ENCODE peak calls at places on chromosomes 5 and 9, in four cellular contexts. S is glomerular endothelial cell, O is kidney epithelial cell, Q is RWPE1. C is an unnamed sample.
A peak's percentile ranks its signal among the peaks of the same experiment; 100 is the strongest.

GRCh38 chr9:134223601-134224122 is 59.3 kb upstream of the RNU6ATAC start:
- DNase-seq in S (no peak), O (no peak), Q (no peak), C (no peak)

GRCh38 chr9:84136119-84136868 is 155.7 kb downstream of the RMI1 start:
- DNase-seq in O (no peak), S (no peak), Q (peak; percentile 90), C (peak; percentile 30)

GRCh38 chr9:113577525-113578261 is 114.2 kb downstream of the RGS3 start:
- DNase-seq in S (no peak), O (no peak), Q (no peak), C (no peak)

GRCh38 chr9:97382099-97382718 is 29.7 kb upstream of the TDRD7 start:
- DNase-seq in S (no peak), Q (no peak), O (peak; percentile 19), C (no peak)

GRCh38 chr5:91373600-91373999 is 9.5 kb downstream of the ARRDC3 start:
- DNase-seq in S (no peak), Q (no peak), O (no peak), C (no peak)

GRCh38 chr5:172091956-172092732 is 85.7 kb upstream of the FBXW11 start:
- DNase-seq in S (no peak), O (no peak), Q (no peak), C (no peak)

GRCh38 chr5:41118177-41118576 is 47.0 kb upstream of the MROH2B start:
- DNase-seq in O (no peak), Q (no peak), S (no peak), C (no peak)

GRCh38 chr9:34375901-34376595 is 650 bp downstream of the MYORG start:
- DNase-seq in S (no peak), Q (peak; percentile 67), O (no peak), C (no peak)

GRCh38 chr5:151182976-151183375 is 25.4 kb upstream of the ANXA6 start:
- DNase-seq in S (no peak), O (no peak), Q (no peak), C (no peak)

GRCh38 chr5:23419115-23419514 is 88.3 kb upstream of the PRDM9 start:
- DNase-seq in O (peak; percentile 54), S (no peak), Q (peak; percentile 69), C (no peak)

GRCh38 chr5:171776747-171777419 is 8.7 kb upstream of the SMIM23 start:
- DNase-seq in Q (no peak), O (peak; percentile 12), S (no peak), C (no peak)

GRCh38 chr5:81756016-81756415 is 5.1 kb upstream of the SSBP2 start:
- DNase-seq in Q (no peak), O (no peak), S (no peak), C (no peak)

GRCh38 chr5:62431735-62432617 is 19.4 kb downstream of the IPO11 start:
- DNase-seq in S (no peak), O (no peak), Q (no peak), C (no peak)

GRCh38 chr5:127826011-127826410 is 122.8 kb downstream of the CCDC192 start:
- DNase-seq in S (no peak), O (no peak), Q (no peak), C (no peak)

GRCh38 chr9:17462869-17463464 is 115.9 kb upstream of the SH3GL2 start:
- DNase-seq in Q (peak; percentile 18), O (no peak), S (peak; percentile 39), C (peak; percentile 5)

GRCh38 chr5:31157719-31158118 is 35.8 kb upstream of the CDH6 start:
- DNase-seq in Q (no peak), S (no peak), O (no peak), C (no peak)

GRCh38 chr9:99894826-99895225 is 11.6 kb upstream of the STX17 start:
- DNase-seq in O (no peak), Q (no peak), S (no peak), C (no peak)

GRCh38 chr9:99259231-99259918 is 37.3 kb downstream of the SEC61B start:
- DNase-seq in Q (no peak), S (no peak), O (no peak), C (no peak)

GRCh38 chr9:87673446-87674109 is 52.3 kb upstream of the CTSL start:
- DNase-seq in O (no peak), S (no peak), Q (no peak), C (no peak)

GRCh38 chr5:96054272-96055030 is 92.8 kb upstream of the ELL2 start:
- DNase-seq in O (no peak), S (no peak), Q (no peak), C (no peak)

GRCh38 chr5:9546973-9547947 is 1.4 kb upstream of the SEMA5A start:
- DNase-seq in O (no peak), Q (no peak), S (no peak), C (no peak)

GRCh38 chr5:78647838-78648358 is 674 bp downstream of the LHFPL2 start:
- DNase-seq in O (no peak), Q (peak; percentile 52), S (no peak), C (no peak)

GRCh38 chr5:108749130-108749861 is 1.6 kb downstream of the FER start:
- DNase-seq in S (no peak), Q (peak; percentile 87), O (no peak), C (no peak)

GRCh38 chr9:112377087-112377486 is 2.8 kb upstream of the HSDL2 start:
- DNase-seq in Q (no peak), S (no peak), O (no peak), C (no peak)

GRCh38 chr5:75234251-75234650 is 2.4 kb downstream of the ANKRD31 start:
- DNase-seq in S (no peak), O (no peak), Q (no peak), C (peak; percentile 25)

GRCh38 chr9:105405514-105406131 is 42.2 kb upstream of the FSD1L start:
- DNase-seq in O (peak; percentile 32), S (no peak), Q (no peak), C (no peak)

GRCh38 chr5:69450116-69450515 is 35.2 kb downstream of the MARVELD2 start:
- DNase-seq in O (peak; percentile 71), S (peak; percentile 7), Q (peak; percentile 89), C (peak; percentile 60)

GRCh38 chr9:134552349-134552990 is 89.1 kb upstream of the COL5A1 start:
- DNase-seq in S (no peak), Q (no peak), O (no peak), C (no peak)

GRCh38 chr9:125119643-125120286 is 23.6 kb downstream of the SCAI start:
- DNase-seq in Q (no peak), O (no peak), S (no peak), C (no peak)

GRCh38 chr9:80097476-80097875 is 525.7 kb downstream of the TLE4 start:
- DNase-seq in Q (no peak), O (no peak), S (no peak), C (no peak)

GRCh38 chr5:96509721-96510383 is 76.8 kb upstream of the PCSK1 start:
- DNase-seq in S (no peak), Q (peak; percentile 84), O (peak; percentile 76), C (no peak)

GRCh38 chr5:56612759-56613158 is 202.6 kb upstream of the MAP3K1 start:
- DNase-seq in Q (no peak), O (no peak), S (no peak), C (no peak)

GRCh38 chr5:112417931-112418358 is 1.1 kb downstream of the EPB41L4A start:
- DNase-seq in O (no peak), Q (peak; percentile 30), S (peak; percentile 16), C (no peak)

GRCh38 chr9:110016340-110016739 is 191.6 kb downstream of the C9orf152 start:
- DNase-seq in S (peak; percentile 84), Q (peak; percentile 57), O (no peak), C (no peak)

GRCh38 chr9:7129391-7129790 is 371.6 kb downstream of the KDM4C start:
- DNase-seq in Q (no peak), S (no peak), O (peak; percentile 49), C (no peak)

GRCh38 chr5:83172655-83173054 is 95.3 kb downstream of the XRCC4 start:
- DNase-seq in S (no peak), O (no peak), Q (no peak), C (no peak)

C was measured in keratinocyte.